ENCODE peak calls at places on chromosomes 2 and 18, in four cellular contexts. Z is psoas muscle, O is endothelial cell of umbilical vein, E is GM23248. N is an unnamed sample.

GRCh38 chr18:12744103-12744502 is 41.3 kb downstream of the PSMG2 start:
- DNase-seq in Z (no peak), O (peak; percentile 79), E (peak; percentile 88), N (peak; percentile 74)

GRCh38 chr2:182404102-182404501 is 22.7 kb downstream of the PDE1A start:
- DNase-seq in Z (no peak), O (peak; percentile 71), E (peak; percentile 23), N (no peak)

GRCh38 chr2:230672836-230673235 is 39.8 kb upstream of the CAB39 start:
- DNase-seq in Z (no peak), O (no peak), E (no peak), N (no peak)

GRCh38 chr2:9780368-9781130 is 62.7 kb upstream of the TAF1B start:
- DNase-seq in Z (no peak), O (no peak), E (no peak), N (no peak)

GRCh38 chr2:77813614-77814013 is 291.4 kb upstream of the LRRTM4 start:
- DNase-seq in Z (no peak), O (no peak), E (no peak), N (no peak)

GRCh38 chr2:96806468-96807126 is 9.5 kb upstream of the CNNM3 start:
- DNase-seq in Z (no peak), O (no peak), E (no peak), N (peak; percentile 40)

GRCh38 chr2:152419944-152420813 is 85.2 kb downstream of the FMNL2 start:
- DNase-seq in Z (no peak), O (no peak), E (peak; percentile 7), N (no peak)

GRCh38 chr2:126657146-126657635 is 1.2 kb downstream of the GYPC start:
- DNase-seq in Z (peak; percentile 73), O (no peak), E (peak; percentile 97), N (peak; percentile 43)

GRCh38 chr2:98049991-98050519 is 36.9 kb upstream of the VWA3B start:
- DNase-seq in Z (no peak), O (no peak), E (no peak), N (no peak)

GRCh38 chr2:240925191-240925575 is 19.0 kb downstream of the CROCC2 start:
- DNase-seq in Z (no peak), O (no peak), E (no peak), N (no peak)

GRCh38 chr18:35084494-35085449 is 43.6 kb downstream of the MAPRE2 start:
- DNase-seq in Z (no peak), O (peak; percentile 36), E (no peak), N (no peak)

GRCh38 chr2:7118606-7119503 is 201.6 kb downstream of the RNF144A start:
- DNase-seq in Z (no peak), O (no peak), E (peak; percentile 73), N (peak; percentile 37)

GRCh38 chr18:32287249-32287648 is 97.4 kb downstream of the MEP1B start:
- DNase-seq in Z (no peak), O (no peak), E (no peak), N (no peak)

GRCh38 chr2:149399934-149400615 is 69.7 kb downstream of the LYPD6 start:
- DNase-seq in Z (no peak), O (peak; percentile 24), E (no peak), N (no peak)

GRCh38 chr2:172097557-172098131 is 5.1 kb downstream of the DLX2 start:
- DNase-seq in Z (no peak), O (no peak), E (peak; percentile 80), N (no peak)

GRCh38 chr2:73268368-73268830 is 15.9 kb downstream of the FBXO41 start:
- DNase-seq in Z (no peak), O (no peak), E (no peak), N (no peak)

GRCh38 chr2:196403471-196403870 is 232.1 kb upstream of the STK17B start:
- DNase-seq in Z (no peak), O (peak; percentile 85), E (peak; percentile 65), N (no peak)

GRCh38 chr18:56563568-56563967 is 74.8 kb downstream of the TXNL1 start:
- DNase-seq in Z (no peak), O (no peak), E (no peak), N (peak; percentile 1)

GRCh38 chr2:10966741-10967140 is 55.0 kb downstream of the KCNF1 start:
- DNase-seq in Z (no peak), O (no peak), E (no peak), N (no peak)

GRCh38 chr2:30217644-30218361 is 13.5 kb upstream of the LBH start:
- DNase-seq in Z (no peak), O (no peak), E (no peak), N (no peak)

GRCh38 chr18:37419272-37419671 is 146.3 kb downstream of the CELF4 start:
- DNase-seq in Z (no peak), O (no peak), E (peak; percentile 26), N (no peak)

GRCh38 chr2:162291748-162292147 is 26.7 kb downstream of the IFIH1 start:
- DNase-seq in Z (no peak), O (no peak), E (no peak), N (no peak)

GRCh38 chr2:241540391-241540765 is 18.2 kb upstream of the BOK start:
- DNase-seq in Z (no peak), O (no peak), E (no peak), N (no peak)

GRCh38 chr2:38407111-38407682 is 30.1 kb upstream of the ATL2 start:
- DNase-seq in Z (no peak), O (no peak), E (no peak), N (peak; percentile 42)

GRCh38 chr2:43453771-43454170 is 142.1 kb downstream of the THADA start:
- DNase-seq in Z (no peak), O (no peak), E (no peak), N (no peak)

GRCh38 chr18:63472380-63472779 is 4.4 kb upstream of the SERPINB5 start:
- DNase-seq in Z (no peak), O (no peak), E (no peak), N (no peak)

GRCh38 chr18:74251297-74252031 is 40.3 kb downstream of the CYB5A start:
- DNase-seq in Z (no peak), O (peak; percentile 56), E (peak; percentile 70), N (no peak)

GRCh38 chr2:212135739-212136138 is 402.9 kb downstream of the ERBB4 start:
- DNase-seq in Z (no peak), O (peak; percentile 49), E (no peak), N (no peak)

GRCh38 chr2:199999166-199999565 is 43.8 kb downstream of the MAIP1 start:
- DNase-seq in Z (no peak), O (no peak), E (peak; percentile 7), N (no peak)

GRCh38 chr2:240820014-240820606 is at the start of gene KIF1A:
- DNase-seq in Z (no peak), O (no peak), E (no peak), N (no peak)

GRCh38 chr2:102337481-102338386 is 17.9 kb upstream of the IL18R1 start:
- DNase-seq in Z (no peak), O (peak; percentile 57), E (peak; percentile 60), N (no peak)

GRCh38 chr2:128314348-128315121 is 4.1 kb downstream of the HS6ST1 start:
- DNase-seq in Z (no peak), O (no peak), E (no peak), N (no peak)

GRCh38 chr2:152395132-152396024 is 60.4 kb downstream of the FMNL2 start:
- DNase-seq in Z (no peak), O (no peak), E (peak; percentile 87), N (no peak)

GRCh38 chr2:101440127-101440738 is 34.7 kb downstream of the RFX8 start:
- DNase-seq in Z (no peak), O (peak; percentile 86), E (no peak), N (no peak)

GRCh38 chr2:121479882-121480522 is 50.7 kb upstream of the RNU4ATAC start:
- DNase-seq in Z (no peak), O (peak; percentile 44), E (peak; percentile 57), N (peak; percentile 5)

GRCh38 chr18:3824101-3824500 is 374.1 kb downstream of the TGIF1 start:
- DNase-seq in Z (no peak), O (no peak), E (no peak), N (no peak)

GRCh38 chr18:3826021-3826420 is 376.0 kb downstream of the TGIF1 start:
- DNase-seq in Z (no peak), O (no peak), E (no peak), N (no peak)

GRCh38 chr18:3823073-3823472 is 373.1 kb downstream of the TGIF1 start:
- DNase-seq in Z (no peak), O (no peak), E (no peak), N (no peak)

GRCh38 chr18:3830604-3831003 is 380.6 kb downstream of the TGIF1 start:
- DNase-seq in Z (no peak), O (no peak), E (no peak), N (no peak)

GRCh38 chr18:3827236-3827635 is 377.3 kb downstream of the TGIF1 start:
- DNase-seq in Z (no peak), O (no peak), E (peak; percentile 12), N (no peak)
- H3K27ac ChIP-seq in Z (no peak overlapping the region), O (no peak overlapping the region), E (no peak overlapping the region), N (no peak overlapping the region)

GRCh38 chr18:7020995-7021777 is 96.4 kb downstream of the LAMA1 start:
- DNase-seq in Z (no peak), O (no peak), E (peak; percentile 19), N (no peak)
- H3K27ac ChIP-seq in Z (no peak overlapping the region), O (no peak overlapping the region), E (no peak overlapping the region), N (no peak overlapping the region)

DNA sequence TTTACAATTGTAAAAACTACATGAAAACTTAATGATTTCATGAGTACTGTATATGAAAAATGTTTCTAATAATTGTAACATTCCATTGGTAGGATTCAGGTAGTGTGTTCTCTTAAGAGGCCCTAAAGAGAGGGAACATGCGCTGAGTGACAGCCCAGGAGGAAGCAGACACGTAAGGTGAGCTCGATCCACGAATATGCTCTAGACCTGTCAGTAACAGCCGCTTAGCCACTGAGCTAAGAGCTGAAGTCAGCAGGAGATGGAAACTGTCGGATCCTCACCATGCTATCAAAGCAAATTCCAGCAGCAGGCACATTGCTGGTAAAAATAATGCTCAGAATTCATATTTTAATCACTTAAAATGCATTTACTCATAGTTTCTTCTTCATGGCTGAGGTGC is 346.5 kb downstream of the TGIF1 start:
- DNase-seq in Z (no peak), O (no peak), E (no peak), N (no peak)
- H3K27ac ChIP-seq in Z (no peak overlapping the region), O (no peak overlapping the region), E (no peak overlapping the region), N (no peak overlapping the region)

GRCh38 chr2:159904127-159904564 is 106.1 kb upstream of the CD302 start:
- DNase-seq in Z (peak; percentile 16), O (peak; percentile 22), E (peak; percentile 35), N (no peak)
- H3K27ac ChIP-seq in Z (no peak overlapping the region), O (peak overlapping the region; percentile 68), E (no peak overlapping the region), N (no peak overlapping the region)